ENCODE peak calls at places on chromosomes 16 and 17, in seven cellular contexts. One of them, this sample, is unnamed. For H3K4me1, the result is how much of the 10 kb centered on the place peaks cover.

GRCh38 chr16:29662729-29663019 is 373 bp upstream of the SPN start:
- DNase-seq in hepatocyte: no peak
- DNase-seq in HCT116: no peak
- DNase-seq in MM.1S: no peak
- DNase-seq in PC-3: no peak
- DNase-seq in neural progenitor cell: no peak
- DNase-seq in GM23338: no peak
- DNase-seq in this sample: no peak

GRCh38 chr17:10521949-10522348 is 3.6 kb upstream of the MYH1 start:
- DNase-seq in HCT116: no peak
- DNase-seq in neural progenitor cell: no peak
- DNase-seq in PC-3: no peak
- DNase-seq in MM.1S: no peak
- DNase-seq in GM23338: no peak
- DNase-seq in hepatocyte: no peak
- DNase-seq in this sample: no peak

GRCh38 chr16:86563489-86564345 is 2.9 kb upstream of the FOXC2 start:
- DNase-seq in GM23338: peak
- DNase-seq in neural progenitor cell: peak
- DNase-seq in HCT116: peak
- DNase-seq in hepatocyte: peak
- DNase-seq in MM.1S: peak
- DNase-seq in PC-3: peak
- DNase-seq in this sample: peak

GRCh38 chr17:82064433-82065192 is 991 bp downstream of the DUS1L start:
- DNase-seq in GM23338: peak
- DNase-seq in MM.1S: peak
- DNase-seq in neural progenitor cell: no peak
- DNase-seq in HCT116: no peak
- DNase-seq in PC-3: peak
- DNase-seq in hepatocyte: no peak
- DNase-seq in this sample: peak

GRCh38 chr16:546909-547770 is 13.1 kb upstream of the PRR35 start:
- DNase-seq in MM.1S: no peak
- DNase-seq in hepatocyte: peak
- DNase-seq in HCT116: no peak
- DNase-seq in neural progenitor cell: peak
- DNase-seq in GM23338: peak
- DNase-seq in PC-3: no peak
- DNase-seq in this sample: peak

GRCh38 chr16:62190426-62190825 is 154.2 kb upstream of the CDH8 start:
- DNase-seq in PC-3: peak
- DNase-seq in hepatocyte: peak
- DNase-seq in neural progenitor cell: peak
- DNase-seq in HCT116: no peak
- DNase-seq in MM.1S: peak
- DNase-seq in GM23338: peak
- DNase-seq in this sample: peak

GRCh38 chr17:68356520-68356919 is 65.2 kb downstream of the ARSG start:
- DNase-seq in HCT116: no peak
- DNase-seq in GM23338: no peak
- DNase-seq in MM.1S: no peak
- DNase-seq in hepatocyte: no peak
- DNase-seq in PC-3: no peak
- DNase-seq in neural progenitor cell: no peak
- DNase-seq in this sample: no peak

GRCh38 chr17:17416007-17416399 is 60.8 kb upstream of the MED9 start:
- DNase-seq in PC-3: peak
- DNase-seq in GM23338: peak
- DNase-seq in HCT116: peak
- DNase-seq in neural progenitor cell: peak
- DNase-seq in MM.1S: peak
- DNase-seq in hepatocyte: peak
- DNase-seq in this sample: peak

GRCh38 chr16:2856061-2856670 is 1.8 kb downstream of the PRSS22 start:
- DNase-seq in hepatocyte: peak
- DNase-seq in PC-3: peak
- DNase-seq in GM23338: peak
- DNase-seq in HCT116: no peak
- DNase-seq in MM.1S: no peak
- DNase-seq in neural progenitor cell: no peak
- DNase-seq in this sample: peak

GRCh38 chr17:53627511-53627910 is 195.2 kb upstream of the KIF2B start:
- DNase-seq in HCT116: no peak
- DNase-seq in hepatocyte: no peak
- DNase-seq in MM.1S: no peak
- DNase-seq in neural progenitor cell: no peak
- DNase-seq in PC-3: peak
- DNase-seq in GM23338: no peak
- DNase-seq in this sample: peak

GRCh38 chr16:69917739-69918138 is 33.4 kb upstream of the CLEC18A start:
- DNase-seq in neural progenitor cell: peak
- DNase-seq in GM23338: peak
- DNase-seq in HCT116: no peak
- DNase-seq in hepatocyte: peak
- DNase-seq in MM.1S: no peak
- DNase-seq in PC-3: peak
- DNase-seq in this sample: peak

GRCh38 chr16:3059041-3059722 is 6.3 kb upstream of the IL32 start:
- DNase-seq in hepatocyte: peak
- DNase-seq in PC-3: peak
- DNase-seq in neural progenitor cell: peak
- DNase-seq in MM.1S: peak
- DNase-seq in HCT116: peak
- DNase-seq in GM23338: peak
- DNase-seq in this sample: peak

GRCh38 chr17:1009411-1010085 is 12.6 kb downstream of the TIMM22 start:
- DNase-seq in neural progenitor cell: no peak
- DNase-seq in hepatocyte: no peak
- DNase-seq in MM.1S: no peak
- DNase-seq in HCT116: no peak
- DNase-seq in PC-3: no peak
- DNase-seq in GM23338: no peak
- DNase-seq in this sample: no peak

GRCh38 chr17:7854851-7855642 is at the start of gene TMEM88:
- DNase-seq in GM23338: peak
- DNase-seq in HCT116: no peak
- DNase-seq in neural progenitor cell: peak
- DNase-seq in hepatocyte: peak
- DNase-seq in PC-3: no peak
- DNase-seq in MM.1S: no peak
- DNase-seq in this sample: peak

GRCh38 chr17:63967953-63968352 is 4.8 kb downstream of the SCN4A start:
- DNase-seq in MM.1S: no peak
- DNase-seq in neural progenitor cell: no peak
- DNase-seq in HCT116: no peak
- DNase-seq in hepatocyte: no peak
- DNase-seq in PC-3: no peak
- DNase-seq in GM23338: no peak
- DNase-seq in this sample: no peak

GRCh38 chr17:73455050-73455687 is 143.4 kb upstream of the CDC42EP4 start:
- DNase-seq in HCT116: no peak
- DNase-seq in neural progenitor cell: no peak
- DNase-seq in PC-3: no peak
- DNase-seq in GM23338: no peak
- DNase-seq in hepatocyte: no peak
- DNase-seq in MM.1S: no peak
- DNase-seq in this sample: no peak

GRCh38 chr16:53732296-53732929 is 28.5 kb downstream of the FTO start:
- DNase-seq in hepatocyte: no peak
- DNase-seq in PC-3: peak
- DNase-seq in neural progenitor cell: no peak
- DNase-seq in GM23338: no peak
- DNase-seq in HCT116: no peak
- DNase-seq in MM.1S: no peak
- DNase-seq in this sample: peak

GRCh38 chr17:32546031-32546444 is 59.2 kb downstream of the CDK5R1 start:
- DNase-seq in GM23338: peak
- DNase-seq in MM.1S: no peak
- DNase-seq in neural progenitor cell: peak
- DNase-seq in PC-3: no peak
- DNase-seq in HCT116: no peak
- DNase-seq in hepatocyte: no peak
- DNase-seq in this sample: no peak

GRCh38 chr16:4852221-4852872 is 5.1 kb downstream of the UBN1 start:
- DNase-seq in MM.1S: no peak
- DNase-seq in PC-3: peak
- DNase-seq in hepatocyte: no peak
- DNase-seq in HCT116: no peak
- DNase-seq in neural progenitor cell: no peak
- DNase-seq in GM23338: no peak
- DNase-seq in this sample: peak

GRCh38 chr17:64174686-64175456 is 44.9 kb upstream of the ERN1 start:
- DNase-seq in GM23338: no peak
- DNase-seq in MM.1S: no peak
- DNase-seq in hepatocyte: no peak
- DNase-seq in PC-3: no peak
- DNase-seq in HCT116: no peak
- DNase-seq in neural progenitor cell: no peak
- DNase-seq in this sample: peak

GRCh38 chr17:1351967-1352366 is 48.1 kb downstream of the YWHAE start:
- DNase-seq in HCT116: no peak
- DNase-seq in neural progenitor cell: no peak
- DNase-seq in PC-3: no peak
- DNase-seq in hepatocyte: no peak
- DNase-seq in MM.1S: no peak
- DNase-seq in GM23338: no peak
- DNase-seq in this sample: no peak

GRCh38 chr17:78771758-78772382 is 10.2 kb downstream of the CYTH1 start:
- DNase-seq in GM23338: no peak
- DNase-seq in neural progenitor cell: no peak
- DNase-seq in HCT116: no peak
- DNase-seq in MM.1S: peak
- DNase-seq in hepatocyte: no peak
- DNase-seq in PC-3: no peak
- DNase-seq in this sample: no peak

GRCh38 chr17:78779848-78780247 is 2.2 kb downstream of the CYTH1 start:
- DNase-seq in MM.1S: peak
- DNase-seq in neural progenitor cell: peak
- DNase-seq in hepatocyte: no peak
- DNase-seq in PC-3: no peak
- DNase-seq in GM23338: no peak
- DNase-seq in HCT116: no peak
- DNase-seq in this sample: no peak

GRCh38 chr17:78774456-78774855 is 7.6 kb downstream of the CYTH1 start:
- DNase-seq in GM23338: no peak
- DNase-seq in hepatocyte: no peak
- DNase-seq in PC-3: no peak
- DNase-seq in neural progenitor cell: no peak
- DNase-seq in HCT116: no peak
- DNase-seq in MM.1S: no peak
- DNase-seq in this sample: peak

GRCh38 chr17:78777886-78778285 is 4.2 kb downstream of the CYTH1 start:
- DNase-seq in MM.1S: no peak
- DNase-seq in hepatocyte: no peak
- DNase-seq in neural progenitor cell: no peak
- DNase-seq in PC-3: no peak
- DNase-seq in HCT116: no peak
- DNase-seq in GM23338: no peak
- DNase-seq in this sample: no peak

GRCh38 chr17:78774956-78775571 is 7.0 kb downstream of the CYTH1 start:
- DNase-seq in MM.1S: peak
- DNase-seq in HCT116: no peak
- DNase-seq in GM23338: no peak
- DNase-seq in hepatocyte: no peak
- DNase-seq in PC-3: no peak
- DNase-seq in neural progenitor cell: no peak
- DNase-seq in this sample: no peak
- TF ChIP-seq EZH2phosphoT487 in MM.1S: no peak
- TF ChIP-seq EZH2phosphoT487 in HCT116: no peak
- TF ChIP-seq EZH2phosphoT487 in GM23338: no peak
- TF ChIP-seq EZH2phosphoT487 in hepatocyte: no peak
- TF ChIP-seq EZH2phosphoT487 in PC-3: no peak
- TF ChIP-seq EZH2phosphoT487 in neural progenitor cell: no peak
- TF ChIP-seq EZH2phosphoT487 in this sample: no peak

GRCh38 chr16:30745082-30745481 is 3.1 kb upstream of the PHKG2 start:
- DNase-seq in GM23338: no peak
- DNase-seq in neural progenitor cell: no peak
- DNase-seq in HCT116: no peak
- DNase-seq in PC-3: no peak
- DNase-seq in hepatocyte: no peak
- DNase-seq in MM.1S: no peak
- DNase-seq in this sample: no peak
- H3K4me1 ChIP-seq in GM23338: under half
- H3K4me1 ChIP-seq in neural progenitor cell: under half
- H3K4me1 ChIP-seq in HCT116: under half
- H3K4me1 ChIP-seq in PC-3: under half
- H3K4me1 ChIP-seq in hepatocyte: under half
- H3K4me1 ChIP-seq in MM.1S: under half
- H3K4me1 ChIP-seq in this sample: under half

DNA sequence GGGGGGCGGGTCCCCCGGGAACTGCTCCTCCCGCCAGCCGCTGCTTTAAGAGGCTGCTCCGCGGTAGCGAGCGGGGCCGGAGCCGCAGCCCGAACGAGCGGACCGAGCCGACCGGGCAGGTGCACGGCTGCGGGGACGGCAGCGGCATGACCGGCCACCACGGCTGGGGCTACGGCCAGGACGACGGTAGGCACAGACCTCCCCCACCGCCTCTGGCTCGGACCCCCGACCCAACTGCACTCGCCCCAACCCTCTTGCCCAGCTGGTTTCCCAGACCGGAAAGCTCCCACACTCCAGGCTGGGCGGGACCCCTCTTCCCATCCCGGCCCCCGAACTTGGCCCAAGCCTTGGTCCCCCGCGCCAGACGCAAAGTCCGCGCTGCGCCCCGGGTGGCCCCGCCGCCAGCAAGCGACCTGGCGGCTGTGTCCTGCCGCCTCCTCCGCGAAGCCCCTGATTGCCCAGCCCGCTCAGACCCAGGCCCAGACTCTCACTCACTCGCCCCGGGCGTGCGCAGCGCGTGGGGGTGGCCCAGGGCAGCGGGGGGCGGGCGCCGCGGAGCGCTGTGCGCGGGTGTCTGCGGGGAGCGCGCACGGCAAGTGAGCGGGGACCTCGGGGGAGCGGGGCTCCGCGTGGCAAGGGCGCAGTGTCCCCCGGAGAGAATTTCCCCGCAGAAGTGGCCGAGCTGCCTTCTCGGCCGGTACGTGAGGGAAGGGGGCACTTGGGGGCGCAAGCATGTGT is at the start of gene CA7:
- DNase-seq in GM23338: peak
- DNase-seq in neural progenitor cell: peak
- DNase-seq in HCT116: no peak
- DNase-seq in MM.1S: no peak
- DNase-seq in hepatocyte: no peak
- DNase-seq in PC-3: no peak
- DNase-seq in this sample: peak
- TF ChIP-seq EZH2 in GM23338: peak
- TF ChIP-seq EZH2 in neural progenitor cell: peak
- TF ChIP-seq EZH2 in HCT116: no peak
- TF ChIP-seq EZH2 in MM.1S: no peak
- TF ChIP-seq EZH2 in hepatocyte: peak
- TF ChIP-seq EZH2 in PC-3: peak
- TF ChIP-seq EZH2 in this sample: peak

DNA sequence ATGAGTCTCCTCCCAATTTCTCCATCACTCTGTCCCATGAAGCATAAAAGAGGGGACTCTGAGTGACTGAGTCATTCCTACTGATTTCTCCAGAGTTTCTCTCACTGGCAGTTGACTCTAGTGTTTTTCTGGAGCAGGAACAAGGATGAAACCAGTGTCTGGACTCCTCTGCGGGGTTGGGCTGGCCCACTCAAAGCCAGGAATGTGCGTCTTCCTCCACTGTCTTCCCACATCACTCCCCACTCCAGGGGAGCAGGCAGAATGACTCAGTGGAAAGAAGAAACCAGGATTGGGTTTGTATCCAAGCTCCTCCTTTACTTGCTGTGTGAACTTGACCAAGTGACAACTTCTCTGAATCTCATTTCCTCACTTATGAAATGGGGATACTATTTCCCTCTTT is 497.5 kb upstream of the SALL1 start:
- DNase-seq in MM.1S: no peak
- DNase-seq in HCT116: no peak
- DNase-seq in GM23338: no peak
- DNase-seq in hepatocyte: no peak
- DNase-seq in neural progenitor cell: no peak
- DNase-seq in PC-3: no peak
- DNase-seq in this sample: peak
- TF ChIP-seq EZH2phosphoT487 in MM.1S: no peak
- TF ChIP-seq EZH2phosphoT487 in HCT116: no peak
- TF ChIP-seq EZH2phosphoT487 in GM23338: no peak
- TF ChIP-seq EZH2phosphoT487 in hepatocyte: no peak
- TF ChIP-seq EZH2phosphoT487 in neural progenitor cell: no peak
- TF ChIP-seq EZH2phosphoT487 in PC-3: no peak
- TF ChIP-seq EZH2phosphoT487 in this sample: no peak